ENCODE peak calls at places on chromosomes 7 and 10, in ten cellular contexts. X, A, R, D, W, B, N, Z, V and I are unnamed samples.

GRCh38 chr10:104067525-104067924 is 18.2 kb downstream of the COL17A1 start:
- DNase-seq in X (no peak), A (no peak), R (no peak), D (no peak), W (no peak), B (no peak), N (no peak), Z (no peak), V (no peak), I (no peak)

GRCh38 chr10:131427901-131428300 is 116.4 kb upstream of the TCERG1L start:
- DNase-seq in X (no peak), A (no peak), R (no peak), D (peak), W (no peak), B (no peak), N (no peak), Z (no peak), V (no peak), I (no peak)

GRCh38 chr10:124520553-124521428 is 59.2 kb downstream of the LHPP start:
- DNase-seq in X (no peak), A (no peak), R (no peak), D (no peak), W (no peak), B (no peak), N (no peak), Z (peak), V (no peak), I (no peak)

GRCh38 chr10:52877453-52877852 is 104.9 kb upstream of the MBL2 start:
- DNase-seq in X (no peak), A (no peak), R (no peak), D (no peak), W (no peak), B (no peak), N (no peak), Z (no peak), V (no peak), I (no peak)

GRCh38 chr10:79090134-79090803 is 21.5 kb downstream of the ZMIZ1 start:
- DNase-seq in X (no peak), A (no peak), R (peak), D (no peak), W (no peak), B (peak), N (no peak), Z (no peak), V (peak), I (no peak)

GRCh38 chr7:11376549-11376948 is 402.9 kb downstream of the PHF14 start:
- DNase-seq in X (no peak), A (no peak), R (no peak), D (no peak), W (no peak), B (no peak), N (no peak), Z (no peak), V (no peak), I (no peak)

GRCh38 chr10:96764345-96764744 is 44.0 kb upstream of the PIK3AP1 start:
- DNase-seq in X (no peak), A (no peak), R (no peak), D (no peak), W (no peak), B (no peak), N (no peak), Z (no peak), V (peak), I (no peak)

GRCh38 chr7:82805527-82805960 is 357.1 kb downstream of the PCLO start:
- DNase-seq in X (peak), A (no peak), R (peak), D (peak), W (peak), B (peak), N (no peak), Z (peak), V (no peak), I (no peak)

GRCh38 chr7:133529861-133530260 is 277.0 kb downstream of the EXOC4 start:
- DNase-seq in X (no peak), A (no peak), R (no peak), D (no peak), W (no peak), B (no peak), N (no peak), Z (no peak), V (no peak), I (no peak)

GRCh38 chr7:104059103-104059502 is 69.6 kb upstream of the RELN start:
- DNase-seq in X (no peak), A (no peak), R (no peak), D (peak), W (no peak), B (no peak), N (no peak), Z (no peak), V (no peak), I (no peak)

GRCh38 chr10:78408671-78409472 is 375.2 kb downstream of the RPS24 start:
- DNase-seq in X (no peak), A (no peak), R (peak), D (peak), W (peak), B (peak), N (peak), Z (no peak), V (no peak), I (no peak)

GRCh38 chr10:11134411-11134810 is 116.7 kb downstream of the CELF2 start:
- DNase-seq in X (no peak), A (no peak), R (no peak), D (no peak), W (no peak), B (no peak), N (no peak), Z (no peak), V (no peak), I (no peak)

GRCh38 chr7:16816820-16817219 is 12.0 kb upstream of the AGR2 start:
- DNase-seq in X (no peak), A (no peak), R (no peak), D (peak), W (no peak), B (no peak), N (no peak), Z (no peak), V (no peak), I (no peak)

GRCh38 chr10:44180321-44181154 is 204.4 kb downstream of the CXCL12 start:
- DNase-seq in X (peak), A (no peak), R (peak), D (no peak), W (peak), B (no peak), N (no peak), Z (peak), V (no peak), I (no peak)

GRCh38 chr7:37901890-37902524 is 14.6 kb downstream of the SFRP4 start:
- DNase-seq in X (no peak), A (no peak), R (peak), D (no peak), W (peak), B (no peak), N (no peak), Z (peak), V (no peak), I (no peak)

GRCh38 chr7:84055904-84056615 is 138.5 kb downstream of the SEMA3A start:
- DNase-seq in X (no peak), A (no peak), R (no peak), D (no peak), W (no peak), B (no peak), N (no peak), Z (no peak), V (no peak), I (no peak)

GRCh38 chr10:3740157-3740871 is 44.7 kb downstream of the KLF6 start:
- DNase-seq in X (peak), A (no peak), R (peak), D (no peak), W (peak), B (peak), N (no peak), Z (peak), V (no peak), I (no peak)

GRCh38 chr7:53119514-53119933 is 84.1 kb downstream of the POM121L12 start:
- DNase-seq in X (no peak), A (no peak), R (no peak), D (no peak), W (no peak), B (peak), N (no peak), Z (no peak), V (no peak), I (no peak)

GRCh38 chr7:144398291-144398690 is 5.2 kb downstream of the NOBOX start:
- DNase-seq in X (no peak), A (no peak), R (no peak), D (no peak), W (no peak), B (no peak), N (no peak), Z (no peak), V (no peak), I (no peak)

GRCh38 chr10:67669978-67670377 is 26.0 kb downstream of the CTNNA3 start:
- DNase-seq in X (no peak), A (no peak), R (peak), D (no peak), W (no peak), B (peak), N (no peak), Z (peak), V (no peak), I (no peak)

GRCh38 chr10:59553127-59553649 is 156.5 kb downstream of the SLC16A9 start:
- DNase-seq in X (no peak), A (no peak), R (no peak), D (no peak), W (no peak), B (no peak), N (no peak), Z (no peak), V (no peak), I (no peak)

GRCh38 chr7:98802088-98802780 is 67.6 kb downstream of the TMEM130 start:
- DNase-seq in X (no peak), A (no peak), R (peak), D (peak), W (peak), B (no peak), N (peak), Z (peak), V (peak), I (no peak)

GRCh38 chr7:135726389-135726788 is 1.6 kb downstream of the SLC13A4 start:
- DNase-seq in X (no peak), A (no peak), R (no peak), D (no peak), W (no peak), B (no peak), N (no peak), Z (no peak), V (no peak), I (no peak)

GRCh38 chr7:149714910-149715471 is 58.4 kb downstream of the ZNF467 start:
- DNase-seq in X (no peak), A (peak), R (peak), D (no peak), W (peak), B (peak), N (peak), Z (no peak), V (no peak), I (no peak)

GRCh38 chr7:92608380-92609322 is 18.5 kb upstream of the FAM133B start:
- DNase-seq in X (no peak), A (peak), R (no peak), D (peak), W (no peak), B (no peak), N (no peak), Z (no peak), V (no peak), I (no peak)

DNA sequence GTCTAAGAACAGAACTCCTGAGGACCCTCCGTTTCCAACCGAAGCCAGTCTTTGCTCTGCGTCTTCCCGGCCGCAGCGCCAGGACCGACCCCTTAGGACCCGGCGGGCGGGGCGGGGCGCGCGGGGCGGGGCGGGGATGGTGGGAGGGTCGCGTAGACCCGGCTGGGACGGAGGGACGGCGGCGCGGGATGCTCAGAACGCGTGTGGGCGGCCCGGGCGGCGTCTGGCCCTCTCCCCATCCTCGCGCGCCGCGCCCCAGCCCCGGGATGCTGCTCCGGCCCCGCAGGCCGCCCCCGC is at the start of gene UTF1:
- DNase-seq in X (no peak), A (no peak), R (no peak), D (no peak), W (no peak), B (no peak), N (no peak), Z (no peak), V (no peak), I (no peak)
- H3K4me3 ChIP-seq in X (no peak), A (no peak), R (no peak), D (no peak), W (no peak), B (no peak), N (no peak), Z (no peak), V (no peak), I (no peak)

GRCh38 chr10:15210521-15210920 is 42.0 kb upstream of the NMT2 start:
- DNase-seq in X (no peak), A (no peak), R (no peak), D (no peak), W (no peak), B (no peak), N (no peak), Z (no peak), V (no peak), I (no peak)

GRCh38 chr10:15211464-15211979 is 43.0 kb upstream of the NMT2 start:
- DNase-seq in X (peak), A (no peak), R (peak), D (no peak), W (peak), B (peak), N (no peak), Z (peak), V (no peak), I (no peak)

GRCh38 chr10:15213461-15213861 is 45.0 kb upstream of the NMT2 start:
- DNase-seq in X (no peak), A (no peak), R (no peak), D (no peak), W (no peak), B (no peak), N (no peak), Z (no peak), V (no peak), I (no peak)

GRCh38 chr10:15208221-15208620 is 39.7 kb upstream of the NMT2 start:
- DNase-seq in X (no peak), A (no peak), R (no peak), D (no peak), W (no peak), B (no peak), N (no peak), Z (no peak), V (no peak), I (no peak)

DNA sequence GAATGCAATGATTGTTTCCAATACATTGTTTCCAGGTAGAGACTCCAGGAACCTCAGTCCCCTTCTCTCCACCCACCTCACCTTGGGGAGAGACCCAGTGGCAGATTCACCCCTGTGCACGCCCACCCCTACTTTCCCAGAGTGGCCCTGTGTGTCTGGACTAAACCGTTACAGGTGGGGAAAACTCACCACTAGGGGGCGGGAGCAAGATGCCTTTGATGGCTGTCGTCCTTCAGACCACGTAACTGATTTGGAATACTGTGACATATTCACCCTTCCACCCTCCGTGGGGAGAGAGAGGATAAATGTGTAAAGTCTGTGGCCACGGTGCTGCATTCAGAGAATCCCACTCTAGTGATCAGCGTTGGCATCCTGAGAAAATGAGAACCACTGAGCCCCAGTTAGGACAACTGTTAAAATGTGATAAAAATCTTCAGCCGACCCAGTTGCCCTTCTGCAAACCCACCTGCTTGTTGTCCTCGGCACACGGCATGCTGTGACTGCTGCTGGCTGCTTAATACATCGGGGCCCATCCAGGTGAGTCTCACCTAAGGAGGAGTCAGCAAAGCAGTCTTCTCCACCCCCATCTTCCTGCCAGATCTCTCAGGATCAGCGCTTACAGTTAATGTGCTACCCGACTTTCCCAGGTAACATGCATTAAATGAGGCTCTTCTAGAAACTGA is 41.5 kb upstream of the NMT2 start:
- DNase-seq in X (no peak), A (peak), R (peak), D (peak), W (peak), B (peak), N (peak), Z (peak), V (peak), I (peak)
- H3K4me3 ChIP-seq in X (no peak), A (no peak), R (no peak), D (no peak), W (no peak), B (no peak), N (no peak), Z (no peak), V (no peak), I (peak)

DNA sequence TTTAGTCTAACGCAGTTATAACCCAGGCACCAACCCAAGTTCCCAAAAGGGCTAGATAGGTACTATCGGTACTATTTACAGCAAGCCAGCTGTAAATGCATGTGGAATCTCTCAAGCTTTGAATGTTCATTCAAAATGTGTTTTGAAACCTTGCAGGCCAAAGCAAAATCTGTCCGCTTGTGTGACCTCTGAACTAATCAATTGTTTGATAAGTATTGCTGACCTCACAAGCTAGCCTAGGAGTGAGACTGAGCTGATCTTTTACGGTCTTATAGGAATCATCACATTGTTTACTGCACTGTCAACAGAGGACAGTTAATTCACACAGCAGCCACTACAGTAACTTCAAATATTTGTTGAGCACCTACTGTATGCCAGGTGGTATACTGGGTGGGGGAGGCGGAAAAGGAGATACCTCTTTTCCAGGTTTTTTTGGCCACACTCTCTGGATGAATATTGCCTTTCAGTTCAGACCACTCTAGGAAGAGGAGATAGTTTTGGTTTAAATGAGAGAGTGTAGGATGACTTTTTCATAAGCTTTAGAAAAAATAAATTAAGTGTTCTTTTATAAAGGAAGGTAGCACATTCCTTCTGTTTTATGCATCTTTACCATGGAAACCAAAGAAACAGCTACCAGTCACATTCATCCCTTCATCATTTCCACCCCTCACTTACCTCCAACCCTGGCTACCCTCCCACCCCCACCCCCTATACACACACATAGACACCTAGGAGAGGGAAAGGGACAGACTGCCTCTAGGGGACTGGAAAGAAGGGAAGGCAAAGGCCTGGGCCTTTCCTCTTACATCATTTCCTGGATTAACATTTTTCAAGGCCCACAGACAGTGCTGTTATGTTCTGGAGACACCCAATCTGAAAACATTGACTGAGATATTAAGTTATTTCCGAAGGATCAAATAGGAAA is 2.4 kb downstream of the PAPSS2 start:
- DNase-seq in X (no peak), A (no peak), R (peak), D (no peak), W (peak), B (peak), N (no peak), Z (peak), V (no peak), I (no peak)
- H3K4me3 ChIP-seq in X (peak), A (peak), R (peak), D (peak), W (peak), B (peak), N (no peak), Z (peak), V (no peak), I (no peak)

GRCh38 chr10:788796-789748 is 99.6 kb upstream of the DIP2C start:
- DNase-seq in X (no peak), A (peak), R (peak), D (peak), W (peak), B (peak), N (peak), Z (peak), V (no peak), I (peak)
- H3K4me3 ChIP-seq in X (peak), A (peak), R (peak), D (peak), W (peak), B (peak), N (peak), Z (peak), V (no peak), I (no peak)

GRCh38 chr7:90715067-90715466 is 118.9 kb downstream of the CDK14 start:
- DNase-seq in X (no peak), A (no peak), R (no peak), D (no peak), W (no peak), B (no peak), N (no peak), Z (no peak), V (peak), I (no peak)
- H3K4me3 ChIP-seq in X (no peak), A (no peak), R (no peak), D (no peak), W (no peak), B (no peak), N (no peak), Z (no peak), V (peak), I (no peak)